ENCODE peak calls at places on chromosomes 2 and 18, in seven cellular contexts. One of them, this sample, is unnamed.

GRCh38 chr2:208265371-208265806 is 666 bp upstream of the PIKFYVE start:
- DNase-seq in occipital lobe: no peak
- DNase-seq in ecto neural progenitor cell: peak
- DNase-seq in cardiac muscle cell: peak
- DNase-seq in activated CD4-positive, CD25-positive, alpha-beta regulatory T cell treated with anti-CD3 and anti-CD28 coated beads, Interleukin-2, amount 50 U/mL, for 72 hours: peak
- DNase-seq in T-helper 17 cell: peak
- DNase-seq in NCI-H1092: no peak
- DNase-seq in this sample: peak

GRCh38 chr2:189091253-189091652 is 88.3 kb downstream of the COL5A2 start:
- DNase-seq in ecto neural progenitor cell: no peak
- DNase-seq in T-helper 17 cell: no peak
- DNase-seq in cardiac muscle cell: no peak
- DNase-seq in occipital lobe: no peak
- DNase-seq in NCI-H1092: no peak
- DNase-seq in activated CD4-positive, CD25-positive, alpha-beta regulatory T cell treated with anti-CD3 and anti-CD28 coated beads, Interleukin-2, amount 50 U/mL, for 72 hours: no peak
- DNase-seq in this sample: no peak

GRCh38 chr2:219969508-219969907 is 342.1 kb downstream of the SLC4A3 start:
- DNase-seq in occipital lobe: no peak
- DNase-seq in T-helper 17 cell: no peak
- DNase-seq in activated CD4-positive, CD25-positive, alpha-beta regulatory T cell treated with anti-CD3 and anti-CD28 coated beads, Interleukin-2, amount 50 U/mL, for 72 hours: no peak
- DNase-seq in cardiac muscle cell: no peak
- DNase-seq in NCI-H1092: no peak
- DNase-seq in ecto neural progenitor cell: no peak
- DNase-seq in this sample: no peak

GRCh38 chr2:161115605-161116097 is 44.6 kb upstream of the TANK start:
- DNase-seq in cardiac muscle cell: no peak
- DNase-seq in NCI-H1092: no peak
- DNase-seq in T-helper 17 cell: no peak
- DNase-seq in activated CD4-positive, CD25-positive, alpha-beta regulatory T cell treated with anti-CD3 and anti-CD28 coated beads, Interleukin-2, amount 50 U/mL, for 72 hours: no peak
- DNase-seq in occipital lobe: no peak
- DNase-seq in ecto neural progenitor cell: no peak
- DNase-seq in this sample: no peak

GRCh38 chr2:235160281-235160805 is 208.5 kb downstream of the SH3BP4 start:
- DNase-seq in occipital lobe: no peak
- DNase-seq in NCI-H1092: no peak
- DNase-seq in T-helper 17 cell: no peak
- DNase-seq in ecto neural progenitor cell: no peak
- DNase-seq in activated CD4-positive, CD25-positive, alpha-beta regulatory T cell treated with anti-CD3 and anti-CD28 coated beads, Interleukin-2, amount 50 U/mL, for 72 hours: no peak
- DNase-seq in cardiac muscle cell: no peak
- DNase-seq in this sample: no peak

GRCh38 chr2:44810892-44811530 is 130.5 kb upstream of the SIX3 start:
- DNase-seq in T-helper 17 cell: no peak
- DNase-seq in activated CD4-positive, CD25-positive, alpha-beta regulatory T cell treated with anti-CD3 and anti-CD28 coated beads, Interleukin-2, amount 50 U/mL, for 72 hours: no peak
- DNase-seq in occipital lobe: no peak
- DNase-seq in cardiac muscle cell: no peak
- DNase-seq in ecto neural progenitor cell: no peak
- DNase-seq in NCI-H1092: no peak
- DNase-seq in this sample: no peak

GRCh38 chr2:94947097-94948016 is 76.1 kb downstream of the TEKT4 start:
- DNase-seq in occipital lobe: no peak
- DNase-seq in activated CD4-positive, CD25-positive, alpha-beta regulatory T cell treated with anti-CD3 and anti-CD28 coated beads, Interleukin-2, amount 50 U/mL, for 72 hours: no peak
- DNase-seq in ecto neural progenitor cell: no peak
- DNase-seq in T-helper 17 cell: no peak
- DNase-seq in cardiac muscle cell: no peak
- DNase-seq in NCI-H1092: no peak
- DNase-seq in this sample: no peak

GRCh38 chr2:69095246-69095645 is 82.3 kb downstream of the ANTXR1 start:
- DNase-seq in ecto neural progenitor cell: no peak
- DNase-seq in NCI-H1092: no peak
- DNase-seq in occipital lobe: no peak
- DNase-seq in cardiac muscle cell: no peak
- DNase-seq in T-helper 17 cell: no peak
- DNase-seq in activated CD4-positive, CD25-positive, alpha-beta regulatory T cell treated with anti-CD3 and anti-CD28 coated beads, Interleukin-2, amount 50 U/mL, for 72 hours: no peak
- DNase-seq in this sample: no peak

GRCh38 chr18:62374410-62374965 is 49.4 kb downstream of the TNFRSF11A start:
- DNase-seq in ecto neural progenitor cell: no peak
- DNase-seq in activated CD4-positive, CD25-positive, alpha-beta regulatory T cell treated with anti-CD3 and anti-CD28 coated beads, Interleukin-2, amount 50 U/mL, for 72 hours: no peak
- DNase-seq in cardiac muscle cell: no peak
- DNase-seq in T-helper 17 cell: no peak
- DNase-seq in occipital lobe: no peak
- DNase-seq in NCI-H1092: no peak
- DNase-seq in this sample: no peak

GRCh38 chr2:134469516-134470115 is 215.7 kb downstream of the MGAT5 start:
- DNase-seq in T-helper 17 cell: no peak
- DNase-seq in activated CD4-positive, CD25-positive, alpha-beta regulatory T cell treated with anti-CD3 and anti-CD28 coated beads, Interleukin-2, amount 50 U/mL, for 72 hours: no peak
- DNase-seq in ecto neural progenitor cell: no peak
- DNase-seq in NCI-H1092: no peak
- DNase-seq in occipital lobe: no peak
- DNase-seq in cardiac muscle cell: no peak
- DNase-seq in this sample: no peak

GRCh38 chr18:62586781-62587487 is 64.1 kb downstream of the ZCCHC2 start:
- DNase-seq in ecto neural progenitor cell: no peak
- DNase-seq in activated CD4-positive, CD25-positive, alpha-beta regulatory T cell treated with anti-CD3 and anti-CD28 coated beads, Interleukin-2, amount 50 U/mL, for 72 hours: no peak
- DNase-seq in NCI-H1092: no peak
- DNase-seq in occipital lobe: peak
- DNase-seq in cardiac muscle cell: no peak
- DNase-seq in T-helper 17 cell: no peak
- DNase-seq in this sample: no peak

GRCh38 chr2:1717129-1717528 is 27.2 kb downstream of the PXDN start:
- DNase-seq in ecto neural progenitor cell: peak
- DNase-seq in NCI-H1092: no peak
- DNase-seq in activated CD4-positive, CD25-positive, alpha-beta regulatory T cell treated with anti-CD3 and anti-CD28 coated beads, Interleukin-2, amount 50 U/mL, for 72 hours: no peak
- DNase-seq in cardiac muscle cell: no peak
- DNase-seq in occipital lobe: peak
- DNase-seq in T-helper 17 cell: no peak
- DNase-seq in this sample: peak

GRCh38 chr2:10772868-10773215 is 39.7 kb downstream of the PDIA6 start:
- DNase-seq in T-helper 17 cell: no peak
- DNase-seq in activated CD4-positive, CD25-positive, alpha-beta regulatory T cell treated with anti-CD3 and anti-CD28 coated beads, Interleukin-2, amount 50 U/mL, for 72 hours: no peak
- DNase-seq in ecto neural progenitor cell: no peak
- DNase-seq in occipital lobe: no peak
- DNase-seq in NCI-H1092: no peak
- DNase-seq in cardiac muscle cell: no peak
- DNase-seq in this sample: no peak

GRCh38 chr2:220528180-220528579 is 900.8 kb downstream of the SLC4A3 start:
- DNase-seq in activated CD4-positive, CD25-positive, alpha-beta regulatory T cell treated with anti-CD3 and anti-CD28 coated beads, Interleukin-2, amount 50 U/mL, for 72 hours: no peak
- DNase-seq in ecto neural progenitor cell: no peak
- DNase-seq in occipital lobe: no peak
- DNase-seq in cardiac muscle cell: no peak
- DNase-seq in T-helper 17 cell: no peak
- DNase-seq in NCI-H1092: no peak
- DNase-seq in this sample: no peak

GRCh38 chr2:213766465-213766891 is 482.2 kb downstream of the SPAG16 start:
- DNase-seq in NCI-H1092: no peak
- DNase-seq in cardiac muscle cell: peak
- DNase-seq in occipital lobe: no peak
- DNase-seq in activated CD4-positive, CD25-positive, alpha-beta regulatory T cell treated with anti-CD3 and anti-CD28 coated beads, Interleukin-2, amount 50 U/mL, for 72 hours: no peak
- DNase-seq in ecto neural progenitor cell: no peak
- DNase-seq in T-helper 17 cell: no peak
- DNase-seq in this sample: no peak

GRCh38 chr18:36756262-36756661 is 72.5 kb downstream of the TPGS2 start:
- DNase-seq in NCI-H1092: no peak
- DNase-seq in activated CD4-positive, CD25-positive, alpha-beta regulatory T cell treated with anti-CD3 and anti-CD28 coated beads, Interleukin-2, amount 50 U/mL, for 72 hours: no peak
- DNase-seq in occipital lobe: no peak
- DNase-seq in T-helper 17 cell: no peak
- DNase-seq in cardiac muscle cell: no peak
- DNase-seq in ecto neural progenitor cell: no peak
- DNase-seq in this sample: peak

GRCh38 chr18:77899972-77900754 is 650.5 kb downstream of the GALR1 start:
- DNase-seq in activated CD4-positive, CD25-positive, alpha-beta regulatory T cell treated with anti-CD3 and anti-CD28 coated beads, Interleukin-2, amount 50 U/mL, for 72 hours: peak
- DNase-seq in NCI-H1092: peak
- DNase-seq in occipital lobe: no peak
- DNase-seq in cardiac muscle cell: peak
- DNase-seq in T-helper 17 cell: peak
- DNase-seq in ecto neural progenitor cell: peak
- DNase-seq in this sample: peak

GRCh38 chr2:42450136-42450535 is 43.6 kb downstream of the KCNG3 start:
- DNase-seq in activated CD4-positive, CD25-positive, alpha-beta regulatory T cell treated with anti-CD3 and anti-CD28 coated beads, Interleukin-2, amount 50 U/mL, for 72 hours: no peak
- DNase-seq in T-helper 17 cell: no peak
- DNase-seq in occipital lobe: no peak
- DNase-seq in ecto neural progenitor cell: no peak
- DNase-seq in NCI-H1092: no peak
- DNase-seq in cardiac muscle cell: no peak
- DNase-seq in this sample: no peak

GRCh38 chr18:657311-657997 is at the start of gene TYMS:
- DNase-seq in occipital lobe: peak
- DNase-seq in cardiac muscle cell: peak
- DNase-seq in NCI-H1092: peak
- DNase-seq in T-helper 17 cell: no peak
- DNase-seq in activated CD4-positive, CD25-positive, alpha-beta regulatory T cell treated with anti-CD3 and anti-CD28 coated beads, Interleukin-2, amount 50 U/mL, for 72 hours: no peak
- DNase-seq in ecto neural progenitor cell: peak
- DNase-seq in this sample: peak

GRCh38 chr2:236769981-236770671 is 200.5 kb downstream of the ACKR3 start:
- DNase-seq in activated CD4-positive, CD25-positive, alpha-beta regulatory T cell treated with anti-CD3 and anti-CD28 coated beads, Interleukin-2, amount 50 U/mL, for 72 hours: no peak
- DNase-seq in NCI-H1092: no peak
- DNase-seq in T-helper 17 cell: no peak
- DNase-seq in cardiac muscle cell: no peak
- DNase-seq in ecto neural progenitor cell: no peak
- DNase-seq in occipital lobe: peak
- DNase-seq in this sample: no peak

GRCh38 chr2:215764441-215765048 is 248.8 kb downstream of the MREG start:
- DNase-seq in cardiac muscle cell: no peak
- DNase-seq in occipital lobe: no peak
- DNase-seq in T-helper 17 cell: no peak
- DNase-seq in ecto neural progenitor cell: no peak
- DNase-seq in NCI-H1092: no peak
- DNase-seq in activated CD4-positive, CD25-positive, alpha-beta regulatory T cell treated with anti-CD3 and anti-CD28 coated beads, Interleukin-2, amount 50 U/mL, for 72 hours: no peak
- DNase-seq in this sample: no peak

GRCh38 chr18:2337552-2338141 is 233.7 kb downstream of the METTL4 start:
- DNase-seq in T-helper 17 cell: peak
- DNase-seq in cardiac muscle cell: no peak
- DNase-seq in occipital lobe: no peak
- DNase-seq in ecto neural progenitor cell: no peak
- DNase-seq in activated CD4-positive, CD25-positive, alpha-beta regulatory T cell treated with anti-CD3 and anti-CD28 coated beads, Interleukin-2, amount 50 U/mL, for 72 hours: peak
- DNase-seq in NCI-H1092: no peak
- DNase-seq in this sample: no peak

GRCh38 chr18:53033128-53033527 is 693.1 kb downstream of the DCC start:
- DNase-seq in ecto neural progenitor cell: no peak
- DNase-seq in activated CD4-positive, CD25-positive, alpha-beta regulatory T cell treated with anti-CD3 and anti-CD28 coated beads, Interleukin-2, amount 50 U/mL, for 72 hours: no peak
- DNase-seq in cardiac muscle cell: no peak
- DNase-seq in occipital lobe: no peak
- DNase-seq in NCI-H1092: no peak
- DNase-seq in T-helper 17 cell: no peak
- DNase-seq in this sample: no peak

GRCh38 chr2:120310136-120310535 is 35.8 kb upstream of the INHBB start:
- DNase-seq in activated CD4-positive, CD25-positive, alpha-beta regulatory T cell treated with anti-CD3 and anti-CD28 coated beads, Interleukin-2, amount 50 U/mL, for 72 hours: no peak
- DNase-seq in occipital lobe: no peak
- DNase-seq in cardiac muscle cell: no peak
- DNase-seq in NCI-H1092: no peak
- DNase-seq in T-helper 17 cell: no peak
- DNase-seq in ecto neural progenitor cell: no peak
- DNase-seq in this sample: no peak

GRCh38 chr2:100292022-100292580 is 30.2 kb downstream of the LONRF2 start:
- DNase-seq in activated CD4-positive, CD25-positive, alpha-beta regulatory T cell treated with anti-CD3 and anti-CD28 coated beads, Interleukin-2, amount 50 U/mL, for 72 hours: no peak
- DNase-seq in ecto neural progenitor cell: no peak
- DNase-seq in NCI-H1092: no peak
- DNase-seq in occipital lobe: no peak
- DNase-seq in cardiac muscle cell: peak
- DNase-seq in T-helper 17 cell: no peak
- DNase-seq in this sample: peak

GRCh38 chr2:215215637-215216036 is 77.2 kb upstream of the ABCA12 start:
- DNase-seq in NCI-H1092: no peak
- DNase-seq in occipital lobe: no peak
- DNase-seq in T-helper 17 cell: no peak
- DNase-seq in cardiac muscle cell: no peak
- DNase-seq in activated CD4-positive, CD25-positive, alpha-beta regulatory T cell treated with anti-CD3 and anti-CD28 coated beads, Interleukin-2, amount 50 U/mL, for 72 hours: no peak
- DNase-seq in ecto neural progenitor cell: no peak
- DNase-seq in this sample: no peak

GRCh38 chr2:216151313-216152030 is 42.3 kb downstream of the XRCC5 start:
- DNase-seq in cardiac muscle cell: no peak
- DNase-seq in activated CD4-positive, CD25-positive, alpha-beta regulatory T cell treated with anti-CD3 and anti-CD28 coated beads, Interleukin-2, amount 50 U/mL, for 72 hours: no peak
- DNase-seq in NCI-H1092: no peak
- DNase-seq in ecto neural progenitor cell: no peak
- DNase-seq in T-helper 17 cell: no peak
- DNase-seq in occipital lobe: no peak
- DNase-seq in this sample: peak

GRCh38 chr2:30800159-30800558 is 7.1 kb downstream of the CAPN13 start:
- DNase-seq in occipital lobe: no peak
- DNase-seq in cardiac muscle cell: no peak
- DNase-seq in T-helper 17 cell: no peak
- DNase-seq in activated CD4-positive, CD25-positive, alpha-beta regulatory T cell treated with anti-CD3 and anti-CD28 coated beads, Interleukin-2, amount 50 U/mL, for 72 hours: no peak
- DNase-seq in NCI-H1092: no peak
- DNase-seq in ecto neural progenitor cell: no peak
- DNase-seq in this sample: no peak

GRCh38 chr2:110828330-110828729 is 96.0 kb downstream of the ACOXL start:
- DNase-seq in activated CD4-positive, CD25-positive, alpha-beta regulatory T cell treated with anti-CD3 and anti-CD28 coated beads, Interleukin-2, amount 50 U/mL, for 72 hours: no peak
- DNase-seq in NCI-H1092: no peak
- DNase-seq in ecto neural progenitor cell: no peak
- DNase-seq in occipital lobe: no peak
- DNase-seq in cardiac muscle cell: no peak
- DNase-seq in T-helper 17 cell: no peak
- DNase-seq in this sample: no peak

GRCh38 chr18:63465059-63465458 is 11.7 kb upstream of the SERPINB5 start:
- DNase-seq in activated CD4-positive, CD25-positive, alpha-beta regulatory T cell treated with anti-CD3 and anti-CD28 coated beads, Interleukin-2, amount 50 U/mL, for 72 hours: no peak
- DNase-seq in occipital lobe: no peak
- DNase-seq in ecto neural progenitor cell: no peak
- DNase-seq in NCI-H1092: no peak
- DNase-seq in cardiac muscle cell: no peak
- DNase-seq in T-helper 17 cell: no peak
- DNase-seq in this sample: no peak

GRCh38 chr2:236654496-236654895 is 84.9 kb downstream of the ACKR3 start:
- DNase-seq in activated CD4-positive, CD25-positive, alpha-beta regulatory T cell treated with anti-CD3 and anti-CD28 coated beads, Interleukin-2, amount 50 U/mL, for 72 hours: no peak
- DNase-seq in cardiac muscle cell: no peak
- DNase-seq in T-helper 17 cell: no peak
- DNase-seq in occipital lobe: no peak
- DNase-seq in ecto neural progenitor cell: peak
- DNase-seq in NCI-H1092: no peak
- DNase-seq in this sample: no peak

GRCh38 chr2:147485210-147485851 is 359.5 kb upstream of the ACVR2A start:
- DNase-seq in ecto neural progenitor cell: no peak
- DNase-seq in cardiac muscle cell: no peak
- DNase-seq in activated CD4-positive, CD25-positive, alpha-beta regulatory T cell treated with anti-CD3 and anti-CD28 coated beads, Interleukin-2, amount 50 U/mL, for 72 hours: no peak
- DNase-seq in occipital lobe: no peak
- DNase-seq in T-helper 17 cell: no peak
- DNase-seq in NCI-H1092: no peak
- DNase-seq in this sample: no peak

GRCh38 chr2:134704173-134704572 is 14.6 kb downstream of the TMEM163 start:
- DNase-seq in occipital lobe: no peak
- DNase-seq in activated CD4-positive, CD25-positive, alpha-beta regulatory T cell treated with anti-CD3 and anti-CD28 coated beads, Interleukin-2, amount 50 U/mL, for 72 hours: no peak
- DNase-seq in NCI-H1092: no peak
- DNase-seq in T-helper 17 cell: no peak
- DNase-seq in cardiac muscle cell: no peak
- DNase-seq in ecto neural progenitor cell: no peak
- DNase-seq in this sample: no peak

GRCh38 chr2:217919781-217920351 is 82.9 kb downstream of the TNS1 start:
- DNase-seq in occipital lobe: no peak
- DNase-seq in NCI-H1092: no peak
- DNase-seq in ecto neural progenitor cell: no peak
- DNase-seq in cardiac muscle cell: no peak
- DNase-seq in T-helper 17 cell: no peak
- DNase-seq in activated CD4-positive, CD25-positive, alpha-beta regulatory T cell treated with anti-CD3 and anti-CD28 coated beads, Interleukin-2, amount 50 U/mL, for 72 hours: no peak
- DNase-seq in this sample: no peak

GRCh38 chr2:25380586-25381360 is 39.0 kb upstream of the DNMT3A start:
- DNase-seq in occipital lobe: no peak
- DNase-seq in activated CD4-positive, CD25-positive, alpha-beta regulatory T cell treated with anti-CD3 and anti-CD28 coated beads, Interleukin-2, amount 50 U/mL, for 72 hours: no peak
- DNase-seq in T-helper 17 cell: no peak
- DNase-seq in NCI-H1092: no peak
- DNase-seq in cardiac muscle cell: no peak
- DNase-seq in ecto neural progenitor cell: peak
- DNase-seq in this sample: no peak

This sample was measured in T47D.